ENCODE peak calls at places on chromosomes 12 and 14, in four cellular contexts. One of them, this sample, is unnamed.

GRCh38 chr14:104604461-104605449 is at the start of gene TMEM179:
- DNase-seq in CD14-positive monocyte: no peak
- DNase-seq in AG09309: no peak
- DNase-seq in HCT116: no peak
- DNase-seq in this sample: no peak

GRCh38 chr14:39229222-39229543 is 4.5 kb upstream of the MIA2 start:
- DNase-seq in HCT116: no peak
- DNase-seq in AG09309: no peak
- DNase-seq in CD14-positive monocyte: no peak
- DNase-seq in this sample: no peak

GRCh38 chr14:105168979-105169507 is 467 bp upstream of the JAG2 start:
- DNase-seq in AG09309: no peak
- DNase-seq in CD14-positive monocyte: no peak
- DNase-seq in HCT116: no peak
- DNase-seq in this sample: no peak

GRCh38 chr12:39824505-39825198 is 205.0 kb upstream of the ABCD2 start:
- DNase-seq in HCT116: no peak
- DNase-seq in AG09309: no peak
- DNase-seq in CD14-positive monocyte: no peak
- DNase-seq in this sample: no peak

GRCh38 chr12:115323223-115323905 is 639.4 kb upstream of the TBX3 start:
- DNase-seq in HCT116: no peak
- DNase-seq in AG09309: no peak
- DNase-seq in CD14-positive monocyte: no peak
- DNase-seq in this sample: no peak

GRCh38 chr12:53105712-53106439 is 2.6 kb downstream of the SOAT2 start:
- DNase-seq in HCT116: no peak
- DNase-seq in CD14-positive monocyte: no peak
- DNase-seq in AG09309: no peak
- DNase-seq in this sample: no peak

GRCh38 chr12:56629459-56630179 is 507 bp downstream of the BAZ2A start:
- DNase-seq in CD14-positive monocyte: no peak
- DNase-seq in AG09309: no peak
- DNase-seq in HCT116: no peak
- DNase-seq in this sample: peak

GRCh38 chr12:27179399-27180214 is 64.5 kb upstream of the STK38L start:
- DNase-seq in AG09309: no peak
- DNase-seq in CD14-positive monocyte: peak
- DNase-seq in HCT116: peak
- DNase-seq in this sample: peak

GRCh38 chr12:91098942-91099341 is 12.4 kb downstream of the LUM start:
- DNase-seq in HCT116: peak
- DNase-seq in AG09309: peak
- DNase-seq in CD14-positive monocyte: no peak
- DNase-seq in this sample: peak

GRCh38 chr12:102948941-102949352 is 8.5 kb upstream of the ASCL1 start:
- DNase-seq in CD14-positive monocyte: no peak
- DNase-seq in AG09309: no peak
- DNase-seq in HCT116: peak
- DNase-seq in this sample: peak

GRCh38 chr14:72625689-72626088 is 268.2 kb downstream of the DPF3 start:
- DNase-seq in CD14-positive monocyte: no peak
- DNase-seq in AG09309: no peak
- DNase-seq in HCT116: no peak
- DNase-seq in this sample: no peak

GRCh38 chr12:65323025-65323424 is 44.5 kb downstream of the MSRB3 start:
- DNase-seq in CD14-positive monocyte: no peak
- DNase-seq in AG09309: no peak
- DNase-seq in HCT116: no peak
- DNase-seq in this sample: no peak

GRCh38 chr12:75725505-75726120 is 214.2 kb upstream of the KRR1 start:
- DNase-seq in AG09309: no peak
- DNase-seq in CD14-positive monocyte: no peak
- DNase-seq in HCT116: peak
- DNase-seq in this sample: peak

GRCh38 chr12:80707830-80708534 is 548 bp downstream of the MYF6 start:
- DNase-seq in HCT116: no peak
- DNase-seq in AG09309: no peak
- DNase-seq in CD14-positive monocyte: no peak
- DNase-seq in this sample: no peak

GRCh38 chr14:53881161-53881846 is 75.3 kb downstream of the BMP4 start:
- DNase-seq in AG09309: peak
- DNase-seq in CD14-positive monocyte: no peak
- DNase-seq in HCT116: no peak
- DNase-seq in this sample: no peak

GRCh38 chr14:78153069-78153351 is 17.2 kb upstream of the NRXN3 start:
- DNase-seq in AG09309: no peak
- DNase-seq in HCT116: no peak
- DNase-seq in CD14-positive monocyte: no peak
- DNase-seq in this sample: peak
- TF ChIP-seq CTCF in AG09309: no peak
- TF ChIP-seq CTCF in HCT116: peak
- TF ChIP-seq CTCF in CD14-positive monocyte: no peak
- TF ChIP-seq CTCF in this sample: no peak

DNA sequence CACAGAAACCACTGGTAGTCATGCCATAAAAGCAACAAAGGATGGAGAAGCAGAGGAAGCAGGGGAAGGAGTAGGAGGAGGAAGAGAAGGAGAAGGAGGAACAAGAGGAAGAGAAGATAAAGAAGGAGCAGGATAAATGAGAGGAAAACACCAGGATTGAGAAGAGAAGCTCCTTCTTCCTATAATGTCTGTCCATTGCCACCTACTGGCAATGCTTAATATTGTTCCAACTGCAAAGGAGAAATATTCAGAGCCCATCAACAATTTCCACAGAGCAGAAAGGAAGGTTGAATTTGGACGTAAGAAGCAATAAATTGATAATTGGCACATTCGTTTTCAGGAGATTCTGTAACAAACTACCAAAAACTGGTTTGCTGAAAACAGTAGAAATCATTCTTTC is 898.4 kb downstream of the SLC16A7 start:
- DNase-seq in HCT116: peak
- DNase-seq in AG09309: peak
- DNase-seq in CD14-positive monocyte: no peak
- DNase-seq in this sample: peak
- TF ChIP-seq CTCF in HCT116: peak
- TF ChIP-seq CTCF in AG09309: peak
- TF ChIP-seq CTCF in CD14-positive monocyte: peak
- TF ChIP-seq CTCF in this sample: peak

DNA sequence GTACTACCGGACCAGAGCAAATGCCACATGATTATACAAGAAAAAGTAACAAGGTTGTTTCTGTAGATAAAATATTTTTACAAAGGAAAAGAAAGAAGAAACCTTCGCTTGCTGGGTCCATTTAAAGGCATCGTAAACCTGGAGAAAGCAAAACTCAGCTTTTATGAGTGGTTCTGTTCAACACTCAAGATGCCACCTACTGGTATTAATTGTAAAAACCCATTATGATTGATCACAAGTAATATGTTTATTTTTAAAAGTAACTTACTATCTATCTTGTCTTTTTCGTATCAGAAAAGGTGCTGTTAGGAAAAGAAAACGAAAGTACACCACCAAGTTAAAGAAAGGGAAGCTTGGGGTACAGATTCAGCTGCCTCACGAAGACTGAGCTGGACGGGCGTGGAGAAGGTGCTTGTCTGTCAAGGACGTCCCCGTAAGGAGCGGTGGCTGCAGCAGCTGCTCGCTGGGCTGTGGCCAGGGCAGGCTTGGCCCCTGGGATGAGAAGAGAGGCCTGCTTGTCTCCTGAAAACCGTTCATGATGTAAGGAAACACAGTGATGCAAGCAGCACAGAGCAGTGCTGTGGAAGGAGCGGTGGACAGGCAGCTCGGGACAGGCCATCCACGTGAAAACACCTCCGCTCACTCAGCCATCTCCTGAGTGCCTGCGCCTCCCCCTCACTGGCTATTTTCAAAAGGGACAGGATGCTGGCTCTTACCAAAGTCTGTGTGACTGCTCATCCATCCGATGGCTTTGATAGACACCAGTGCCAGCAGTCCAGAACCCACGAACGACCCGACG is 25.0 kb downstream of the SLC15A4 start:
- DNase-seq in HCT116: no peak
- DNase-seq in CD14-positive monocyte: no peak
- DNase-seq in AG09309: no peak
- DNase-seq in this sample: no peak
- TF ChIP-seq CTCF in HCT116: no peak
- TF ChIP-seq CTCF in CD14-positive monocyte: peak
- TF ChIP-seq CTCF in AG09309: no peak
- TF ChIP-seq CTCF in this sample: no peak

GRCh38 chr14:103125098-103126070 is 2.1 kb downstream of the TNFAIP2 start:
- DNase-seq in CD14-positive monocyte: peak
- DNase-seq in HCT116: no peak
- DNase-seq in AG09309: no peak
- DNase-seq in this sample: no peak

GRCh38 chr14:103127356-103127755 is 4.1 kb downstream of the TNFAIP2 start:
- DNase-seq in AG09309: no peak
- DNase-seq in HCT116: no peak
- DNase-seq in CD14-positive monocyte: peak
- DNase-seq in this sample: no peak

GRCh38 chr14:103126088-103126872 is 3.0 kb downstream of the TNFAIP2 start:
- DNase-seq in CD14-positive monocyte: peak
- DNase-seq in HCT116: no peak
- DNase-seq in AG09309: no peak
- DNase-seq in this sample: no peak

GRCh38 chr14:103127861-103128598 is 4.8 kb downstream of the TNFAIP2 start:
- DNase-seq in CD14-positive monocyte: no peak
- DNase-seq in AG09309: no peak
- DNase-seq in HCT116: no peak
- DNase-seq in this sample: no peak

DNA sequence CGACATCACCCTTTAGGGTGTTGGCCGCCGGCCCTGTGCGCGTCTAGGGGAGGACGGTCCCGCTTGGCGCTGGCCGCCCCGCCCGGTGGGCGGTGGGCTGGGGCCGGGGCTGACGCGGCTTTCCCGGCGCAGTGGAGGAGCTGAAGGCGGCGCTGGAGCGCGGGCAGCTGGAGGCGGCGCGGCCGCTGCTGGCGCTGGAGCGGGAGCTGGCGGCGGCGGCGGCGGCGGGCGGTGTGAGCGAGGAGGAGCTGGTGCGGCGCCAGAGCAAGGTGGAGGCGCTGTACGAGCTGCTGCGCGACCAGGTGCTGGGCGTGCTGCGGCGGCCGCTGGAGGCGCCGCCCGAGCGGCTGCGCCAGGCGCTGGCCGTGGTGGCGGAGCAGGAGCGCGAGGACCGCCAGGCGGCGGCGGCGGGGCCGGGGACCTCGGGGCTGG is 3.6 kb downstream of the TNFAIP2 start:
- DNase-seq in AG09309: no peak
- DNase-seq in HCT116: no peak
- DNase-seq in CD14-positive monocyte: no peak
- DNase-seq in this sample: no peak
- TF ChIP-seq CTCF in AG09309: no peak
- TF ChIP-seq CTCF in HCT116: no peak
- TF ChIP-seq CTCF in CD14-positive monocyte: no peak
- TF ChIP-seq CTCF in this sample: no peak

GRCh38 chr14:100873083-100873482 is 30.4 kb downstream of the RTL1 start:
- DNase-seq in HCT116: no peak
- DNase-seq in AG09309: no peak
- DNase-seq in CD14-positive monocyte: peak
- DNase-seq in this sample: no peak
- TF ChIP-seq CTCF in HCT116: no peak
- TF ChIP-seq CTCF in AG09309: no peak
- TF ChIP-seq CTCF in CD14-positive monocyte: no peak
- TF ChIP-seq CTCF in this sample: no peak

DNA sequence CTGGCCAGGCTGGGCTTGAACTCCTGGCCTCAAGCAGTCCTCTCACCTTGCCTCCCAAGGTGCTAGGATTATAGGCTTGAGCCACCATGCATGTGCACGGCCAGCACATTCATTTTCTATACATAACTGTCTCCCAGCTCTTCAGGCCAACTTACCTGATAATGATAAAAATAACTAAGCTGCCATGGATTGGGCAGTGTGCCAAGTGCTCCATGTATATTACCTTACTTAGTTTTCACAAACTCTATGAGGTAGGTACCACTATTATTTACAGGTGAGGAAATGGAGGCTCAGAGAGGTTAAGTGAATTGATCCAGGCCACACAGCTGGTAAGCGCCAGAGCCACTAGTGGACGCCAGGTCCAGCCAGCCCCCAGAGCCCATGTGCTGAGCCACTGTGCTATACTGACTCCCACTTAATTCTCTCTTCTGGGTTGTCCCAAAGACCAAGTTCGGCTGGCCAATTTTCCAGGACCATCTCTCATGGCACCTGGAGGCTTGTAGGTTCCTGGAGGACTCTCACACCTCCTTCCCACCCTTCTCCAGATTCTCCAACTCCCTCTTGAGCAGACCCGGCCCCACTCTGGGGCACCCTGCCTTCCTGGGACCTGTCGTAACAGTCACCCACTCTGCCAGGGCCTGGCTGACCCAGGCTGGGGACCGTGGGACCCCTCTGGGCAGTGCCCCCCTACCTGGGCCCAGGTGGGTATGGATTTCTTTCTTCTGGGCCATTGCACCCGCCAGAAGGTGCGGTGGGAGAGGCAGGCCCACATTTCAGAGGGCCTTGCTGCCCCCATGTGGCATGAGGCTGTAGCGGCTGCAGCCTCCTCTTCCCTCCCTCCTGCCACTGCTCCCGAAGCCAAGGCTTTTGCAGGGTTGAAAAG is 30.2 kb upstream of the CIPC start:
- DNase-seq in AG09309: no peak
- DNase-seq in HCT116: peak
- DNase-seq in CD14-positive monocyte: no peak
- DNase-seq in this sample: peak
- TF ChIP-seq CTCF in AG09309: peak
- TF ChIP-seq CTCF in HCT116: peak
- TF ChIP-seq CTCF in CD14-positive monocyte: peak
- TF ChIP-seq CTCF in this sample: peak

GRCh38 chr12:48159976-48160525 is 2.7 kb upstream of the ASB8 start:
- DNase-seq in HCT116: no peak
- DNase-seq in CD14-positive monocyte: no peak
- DNase-seq in AG09309: no peak
- DNase-seq in this sample: no peak

GRCh38 chr12:48156648-48157015 is 683 bp downstream of the ASB8 start:
- DNase-seq in HCT116: no peak
- DNase-seq in AG09309: no peak
- DNase-seq in CD14-positive monocyte: no peak
- DNase-seq in this sample: no peak

GRCh38 chr12:48160807-48161206 is 3.5 kb upstream of the ASB8 start:
- DNase-seq in AG09309: no peak
- DNase-seq in HCT116: no peak
- DNase-seq in CD14-positive monocyte: no peak
- DNase-seq in this sample: no peak

GRCh38 chr12:48157889-48158370 is 615 bp upstream of the ASB8 start:
- DNase-seq in HCT116: no peak
- DNase-seq in CD14-positive monocyte: no peak
- DNase-seq in AG09309: no peak
- DNase-seq in this sample: no peak

GRCh38 chr12:48157016-48157888 is at the start of gene ASB8:
- DNase-seq in HCT116: peak
- DNase-seq in CD14-positive monocyte: peak
- DNase-seq in AG09309: peak
- DNase-seq in this sample: peak
- TF ChIP-seq CTCF in HCT116: peak
- TF ChIP-seq CTCF in CD14-positive monocyte: peak
- TF ChIP-seq CTCF in AG09309: peak
- TF ChIP-seq CTCF in this sample: no peak